ENCODE peak calls at places on chromosomes 7 and 10, in nine cellular contexts. F is hepatocyte; X is tibial artery; S is brain microvascular endothelial cell; M is CD4-positive, alpha-beta T cell; K is GM23248; W is foreskin keratinocyte; Q is neuronal stem cell; B is heart right ventricle. A is an unnamed sample.

GRCh38 chr10:1665262-1665661 is 72.1 kb downstream of the ADARB2 start:
- DNase-seq in F (no peak), X (peak; percentile 39), S (no peak), M (no peak), K (no peak), W (no peak), Q (no peak), B (no peak), A (no peak)

GRCh38 chr7:106736508-106737201 is 75.7 kb upstream of the CCDC71L start:
- DNase-seq in F (peak; percentile 59), X (no peak), S (peak; percentile 72), M (peak; percentile 7), K (peak; percentile 85), W (peak; percentile 75), Q (no peak), B (no peak), A (peak; percentile 73)

GRCh38 chr7:98394377-98394836 is 6.5 kb downstream of the BAIAP2L1 start:
- DNase-seq in F (peak; percentile 24), X (no peak), S (peak; percentile 81), M (no peak), K (peak; percentile 87), W (peak; percentile 64), Q (no peak), B (no peak), A (no peak)

GRCh38 chr10:133195611-133196010 is 34.4 kb upstream of the UTF1 start:
- DNase-seq in F (no peak), X (no peak), S (no peak), M (no peak), K (no peak), W (no peak), Q (no peak), B (no peak), A (no peak)

GRCh38 chr10:55305281-55305680 is 504.2 kb upstream of the PCDH15 start:
- DNase-seq in F (no peak), X (no peak), S (no peak), M (no peak), K (no peak), W (no peak), Q (no peak), B (no peak), A (peak; percentile 3)

GRCh38 chr7:157079116-157079515 is 59.6 kb upstream of the UBE3C start:
- DNase-seq in F (no peak), X (no peak), S (no peak), M (no peak), K (no peak), W (no peak), Q (no peak), B (no peak), A (no peak)

GRCh38 chr7:88635149-88635548 is 124.4 kb upstream of the ZNF804B start:
- DNase-seq in F (no peak), X (no peak), S (no peak), M (no peak), K (no peak), W (no peak), Q (peak; percentile 3), B (no peak), A (peak; percentile 73)

GRCh38 chr7:157282141-157282801 is 54.5 kb upstream of the DNAJB6 start:
- DNase-seq in F (peak; percentile 49), X (no peak), S (no peak), M (no peak), K (no peak), W (peak; percentile 63), Q (no peak), B (no peak), A (no peak)

GRCh38 chr10:15439381-15439837 is 68.3 kb upstream of the FAM171A1 start:
- DNase-seq in F (peak; percentile 54), X (no peak), S (peak; percentile 41), M (no peak), K (peak; percentile 66), W (peak; percentile 32), Q (no peak), B (peak; percentile 52), A (peak; percentile 53)

GRCh38 chr7:85376589-85376988 is 189.7 kb upstream of the SEMA3D start:
- DNase-seq in F (no peak), X (peak; percentile 28), S (no peak), M (no peak), K (no peak), W (no peak), Q (no peak), B (no peak), A (no peak)

GRCh38 chr10:58017719-58018367 is 249.9 kb downstream of the IPMK start:
- DNase-seq in F (no peak), X (no peak), S (peak; percentile 83), M (no peak), K (peak; percentile 92), W (peak; percentile 78), Q (no peak), B (no peak), A (no peak)

GRCh38 chr10:128174581-128175559 is 48.6 kb upstream of the MKI67 start:
- DNase-seq in F (no peak), X (no peak), S (no peak), M (no peak), K (no peak), W (no peak), Q (no peak), B (no peak), A (no peak)

GRCh38 chr10:98577168-98577567 is 130.4 kb upstream of the HPS1 start:
- DNase-seq in F (no peak), X (no peak), S (no peak), M (no peak), K (no peak), W (no peak), Q (no peak), B (no peak), A (no peak)

GRCh38 chr7:103857435-103857834 is 132.0 kb downstream of the RELN start:
- DNase-seq in F (no peak), X (no peak), S (no peak), M (no peak), K (no peak), W (no peak), Q (no peak), B (no peak), A (no peak)

GRCh38 chr7:122965306-122965705 is 30.2 kb downstream of the TAS2R16 start:
- DNase-seq in F (no peak), X (no peak), S (no peak), M (no peak), K (no peak), W (no peak), Q (no peak), B (no peak), A (no peak)

GRCh38 chr7:67918158-67918557 is 921.5 kb downstream of the TYW1 start:
- DNase-seq in F (no peak), X (no peak), S (no peak), M (no peak), K (no peak), W (no peak), Q (no peak), B (no peak), A (no peak)

GRCh38 chr10:31032515-31033132 is 959 bp upstream of the ZNF438 start:
- DNase-seq in F (no peak), X (no peak), S (no peak), M (no peak), K (no peak), W (no peak), Q (no peak), B (peak; percentile 22), A (no peak)

GRCh38 chr7:1384113-1384415 is 75.2 kb downstream of the MICALL2 start:
- DNase-seq in F (no peak), X (no peak), S (no peak), M (no peak), K (no peak), W (no peak), Q (no peak), B (no peak), A (no peak)
- H3K27me3 ChIP-seq in F (peaks cover 16% of the 10 kb centered on the region), X (peaks cover 85% of the 10 kb centered on the region), S (peaks cover 17% of the 10 kb centered on the region), M (peaks cover 30% of the 10 kb centered on the region), K (peaks cover 12% of the 10 kb centered on the region), W (peaks cover 10% of the 10 kb centered on the region), Q (peaks cover 45% of the 10 kb centered on the region), B (peaks cover 92% of the 10 kb centered on the region), A (peaks cover 43% of the 10 kb centered on the region)

DNA sequence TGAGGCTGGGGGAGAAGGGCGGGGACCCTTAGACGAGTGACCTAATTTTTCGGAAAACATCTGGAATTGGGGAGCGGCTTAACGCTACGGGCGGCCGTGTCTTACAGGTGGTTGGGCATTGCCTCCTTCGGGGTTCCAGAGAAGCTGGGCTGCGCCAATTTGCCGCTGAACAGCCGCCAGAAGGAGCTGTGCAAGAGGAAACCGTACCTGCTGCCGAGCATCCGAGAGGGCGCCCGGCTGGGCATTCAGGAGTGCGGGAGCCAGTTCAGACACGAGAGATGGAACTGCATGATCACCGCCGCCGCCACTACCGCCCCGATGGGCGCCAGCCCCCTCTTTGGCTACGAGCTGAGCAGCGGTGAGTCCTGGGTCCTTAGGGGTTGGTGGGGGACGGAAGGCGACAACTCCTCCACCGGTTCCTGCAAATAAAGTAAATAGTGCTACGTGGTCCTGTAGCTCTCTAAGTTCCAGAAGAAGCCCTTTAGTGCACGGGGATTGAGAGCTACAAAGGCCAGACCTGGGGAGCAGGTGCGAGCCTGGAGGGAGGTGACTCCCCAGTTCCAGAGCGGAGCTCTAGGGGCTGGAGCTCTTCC is 756 bp downstream of the WNT16 start:
- DNase-seq in F (peak; percentile 44), X (no peak), S (no peak), M (no peak), K (peak; percentile 26), W (peak; percentile 44), Q (peak; percentile 43), B (no peak), A (peak; percentile 79)
- H3K27me3 ChIP-seq in F (peaks cover 64% of the 10 kb centered on the region), X (peaks cover 77% of the 10 kb centered on the region), S (no peaks in the 10 kb centered on the region), M (peaks cover 57% of the 10 kb centered on the region), K (peaks cover 67% of the 10 kb centered on the region), W (peaks cover 51% of the 10 kb centered on the region), Q (peaks cover 57% of the 10 kb centered on the region), B (peaks cover 75% of the 10 kb centered on the region), A (peaks cover 67% of the 10 kb centered on the region)

DNA sequence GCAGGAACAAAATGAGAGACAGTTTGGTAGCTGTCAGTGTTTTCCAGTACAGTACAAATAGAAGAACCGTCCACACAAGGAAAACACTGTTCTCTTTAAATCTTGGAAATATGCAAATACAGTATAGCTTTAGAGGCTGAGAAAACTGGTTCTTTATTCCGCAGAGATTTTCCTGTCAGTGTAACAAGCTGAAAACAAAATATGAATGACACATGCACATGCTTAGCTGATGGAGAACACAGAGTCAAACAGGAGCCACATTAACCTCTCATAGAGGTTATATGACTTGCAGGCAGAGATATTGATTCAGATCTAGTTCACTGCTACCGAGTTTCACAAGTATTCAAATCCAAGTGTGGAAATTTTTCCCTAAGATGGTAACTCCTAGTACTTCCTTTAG is 135.2 kb upstream of the C1QL3 start:
- DNase-seq in F (no peak), X (no peak), S (no peak), M (no peak), K (no peak), W (no peak), Q (no peak), B (no peak), A (no peak)
- H3K27me3 ChIP-seq in F (no peaks in the 10 kb centered on the region), X (no peaks in the 10 kb centered on the region), S (no peaks in the 10 kb centered on the region), M (no peaks in the 10 kb centered on the region), K (no peaks in the 10 kb centered on the region), W (no peaks in the 10 kb centered on the region), Q (no peaks in the 10 kb centered on the region), B (no peaks in the 10 kb centered on the region), A (no peaks in the 10 kb centered on the region)

DNA sequence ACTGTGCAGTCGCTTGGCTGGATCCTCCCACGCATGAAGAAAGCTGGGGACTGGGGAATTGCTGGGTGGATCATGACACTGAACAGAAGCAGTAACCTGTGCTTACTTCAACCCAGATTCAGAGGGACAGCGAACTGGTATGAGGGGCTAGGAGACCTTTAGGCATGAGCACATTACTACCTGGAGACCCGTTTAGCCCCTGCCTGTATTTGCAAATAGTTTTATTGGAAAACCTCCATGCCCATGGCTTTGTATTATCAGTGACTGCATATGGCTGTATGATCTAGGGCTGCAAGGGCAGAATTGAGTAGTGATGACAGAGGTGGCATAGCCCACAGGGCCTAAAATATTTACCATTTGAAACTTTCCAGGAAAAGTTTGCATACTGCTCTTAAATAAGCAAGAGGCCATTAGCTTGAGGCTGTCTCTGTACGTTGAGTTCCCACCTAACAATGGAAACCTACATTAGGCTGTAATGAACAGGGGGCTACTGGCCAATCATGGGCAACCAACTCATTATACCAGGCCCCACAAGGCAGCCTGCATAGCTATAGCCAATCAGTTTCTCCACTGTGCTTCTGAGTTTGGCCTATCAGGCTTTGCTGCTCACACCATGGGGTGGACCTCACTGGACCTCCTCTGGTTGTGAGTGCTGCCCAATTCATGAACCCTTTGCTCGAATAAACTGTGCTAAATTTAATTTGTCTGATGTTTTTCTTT is 566 bp upstream of the ST8SIA6 start:
- DNase-seq in F (no peak), X (no peak), S (no peak), M (no peak), K (no peak), W (no peak), Q (no peak), B (no peak), A (no peak)
- H3K27me3 ChIP-seq in F (peaks cover 49% of the 10 kb centered on the region), X (peaks cover 11% of the 10 kb centered on the region), S (no peaks in the 10 kb centered on the region), M (no peaks in the 10 kb centered on the region), K (peaks cover 45% of the 10 kb centered on the region), W (peaks cover 10% of the 10 kb centered on the region), Q (peaks cover 70% of the 10 kb centered on the region), B (peaks cover 19% of the 10 kb centered on the region), A (peaks cover 20% of the 10 kb centered on the region)

A was measured in neural progenitor cell.